ENCODE peak calls at places on chromosomes 11 and 22, in six cellular contexts. One of them, this sample, is unnamed. For H3K4me1, the result is how much of the 10 kb centered on the place peaks cover.

GRCh38 chr11:83033972-83034672 is 37.6 kb downstream of the RAB30 start:
- DNase-seq in hepatocyte: peak
- DNase-seq in PC-3: peak
- DNase-seq in MM.1S: peak
- DNase-seq in HepG2: no peak
- DNase-seq in neural progenitor cell: peak
- DNase-seq in this sample: peak

GRCh38 chr22:17788023-17788330 is 13.7 kb upstream of the BID start:
- DNase-seq in neural progenitor cell: no peak
- DNase-seq in PC-3: no peak
- DNase-seq in hepatocyte: no peak
- DNase-seq in MM.1S: no peak
- DNase-seq in HepG2: no peak
- DNase-seq in this sample: no peak

GRCh38 chr11:119584193-119585037 is 144.6 kb downstream of the NECTIN1 start:
- DNase-seq in PC-3: peak
- DNase-seq in MM.1S: peak
- DNase-seq in hepatocyte: peak
- DNase-seq in neural progenitor cell: peak
- DNase-seq in HepG2: no peak
- DNase-seq in this sample: peak

GRCh38 chr11:2099523-2100316 is 39.5 kb downstream of the IGF2 start:
- DNase-seq in hepatocyte: no peak
- DNase-seq in MM.1S: no peak
- DNase-seq in HepG2: no peak
- DNase-seq in PC-3: peak
- DNase-seq in neural progenitor cell: no peak
- DNase-seq in this sample: no peak

GRCh38 chr11:4798427-4799183 is 5.6 kb downstream of the OR52R1 start:
- DNase-seq in PC-3: no peak
- DNase-seq in hepatocyte: no peak
- DNase-seq in MM.1S: no peak
- DNase-seq in HepG2: no peak
- DNase-seq in neural progenitor cell: no peak
- DNase-seq in this sample: no peak

GRCh38 chr11:1918436-1919315 is 827 bp upstream of the TNNT3 start:
- DNase-seq in neural progenitor cell: no peak
- DNase-seq in HepG2: no peak
- DNase-seq in PC-3: no peak
- DNase-seq in MM.1S: no peak
- DNase-seq in hepatocyte: no peak
- DNase-seq in this sample: no peak

GRCh38 chr22:46587492-46588278 is 32.5 kb upstream of the GRAMD4 start:
- DNase-seq in HepG2: no peak
- DNase-seq in PC-3: no peak
- DNase-seq in hepatocyte: peak
- DNase-seq in MM.1S: peak
- DNase-seq in neural progenitor cell: no peak
- DNase-seq in this sample: no peak

GRCh38 chr11:112822478-112823274 is 138.5 kb upstream of the NCAM1 start:
- DNase-seq in PC-3: no peak
- DNase-seq in neural progenitor cell: peak
- DNase-seq in MM.1S: no peak
- DNase-seq in HepG2: no peak
- DNase-seq in hepatocyte: peak
- DNase-seq in this sample: peak

GRCh38 chr11:84558085-84558905 is 1068.8 kb downstream of the DLG2 start:
- DNase-seq in PC-3: peak
- DNase-seq in hepatocyte: peak
- DNase-seq in neural progenitor cell: peak
- DNase-seq in HepG2: peak
- DNase-seq in MM.1S: peak
- DNase-seq in this sample: peak

GRCh38 chr22:39534591-39535301 is 2.2 kb upstream of the RPS19BP1 start:
- DNase-seq in hepatocyte: peak
- DNase-seq in neural progenitor cell: peak
- DNase-seq in HepG2: peak
- DNase-seq in MM.1S: peak
- DNase-seq in PC-3: peak
- DNase-seq in this sample: peak

GRCh38 chr11:134414772-134415765 is 3.0 kb upstream of the B3GAT1 start:
- DNase-seq in MM.1S: no peak
- DNase-seq in HepG2: no peak
- DNase-seq in neural progenitor cell: peak
- DNase-seq in PC-3: no peak
- DNase-seq in hepatocyte: no peak
- DNase-seq in this sample: no peak

GRCh38 chr11:47552581-47553416 is at the start of gene CELF1:
- DNase-seq in neural progenitor cell: peak
- DNase-seq in MM.1S: peak
- DNase-seq in PC-3: peak
- DNase-seq in hepatocyte: peak
- DNase-seq in HepG2: peak
- DNase-seq in this sample: peak

GRCh38 chr11:69141742-69142141 is 14.0 kb upstream of the SMIM38 start:
- DNase-seq in neural progenitor cell: no peak
- DNase-seq in HepG2: no peak
- DNase-seq in hepatocyte: no peak
- DNase-seq in PC-3: no peak
- DNase-seq in MM.1S: no peak
- DNase-seq in this sample: no peak

GRCh38 chr22:42154731-42155543 is 24.3 kb upstream of the CYP2D6 start:
- DNase-seq in MM.1S: no peak
- DNase-seq in HepG2: no peak
- DNase-seq in PC-3: no peak
- DNase-seq in neural progenitor cell: no peak
- DNase-seq in hepatocyte: no peak
- DNase-seq in this sample: no peak

GRCh38 chr22:35066768-35067167 is 810 bp downstream of the ISX start:
- DNase-seq in HepG2: no peak
- DNase-seq in PC-3: no peak
- DNase-seq in MM.1S: no peak
- DNase-seq in neural progenitor cell: no peak
- DNase-seq in hepatocyte: no peak
- DNase-seq in this sample: no peak

GRCh38 chr22:26615149-26615548 is 2.7 kb downstream of the CRYBB1 start:
- DNase-seq in HepG2: no peak
- DNase-seq in neural progenitor cell: no peak
- DNase-seq in MM.1S: peak
- DNase-seq in hepatocyte: no peak
- DNase-seq in PC-3: no peak
- DNase-seq in this sample: no peak

GRCh38 chr22:26618487-26618886 is 660 bp upstream of the CRYBB1 start:
- DNase-seq in neural progenitor cell: no peak
- DNase-seq in PC-3: no peak
- DNase-seq in HepG2: no peak
- DNase-seq in hepatocyte: no peak
- DNase-seq in MM.1S: no peak
- DNase-seq in this sample: no peak

GRCh38 chr22:26616650-26617049 is 1.2 kb downstream of the CRYBB1 start:
- DNase-seq in HepG2: no peak
- DNase-seq in PC-3: no peak
- DNase-seq in neural progenitor cell: peak
- DNase-seq in hepatocyte: no peak
- DNase-seq in MM.1S: peak
- DNase-seq in this sample: no peak

GRCh38 chr22:26617251-26618199 is at the start of gene CRYBB1:
- DNase-seq in hepatocyte: no peak
- DNase-seq in neural progenitor cell: peak
- DNase-seq in MM.1S: peak
- DNase-seq in HepG2: no peak
- DNase-seq in PC-3: no peak
- DNase-seq in this sample: peak

GRCh38 chr22:26615830-26616435 is 1.9 kb downstream of the CRYBB1 start:
- DNase-seq in hepatocyte: no peak
- DNase-seq in neural progenitor cell: no peak
- DNase-seq in PC-3: no peak
- DNase-seq in HepG2: no peak
- DNase-seq in MM.1S: no peak
- DNase-seq in this sample: no peak
- TF ChIP-seq EZH2 in hepatocyte: no peak
- TF ChIP-seq EZH2 in neural progenitor cell: no peak
- TF ChIP-seq EZH2 in PC-3: no peak
- TF ChIP-seq EZH2 in HepG2: no peak
- TF ChIP-seq EZH2 in MM.1S: no peak
- TF ChIP-seq EZH2 in this sample: no peak

GRCh38 chr22:27317961-27318360 is 483.6 kb downstream of the MN1 start:
- DNase-seq in HepG2: no peak
- DNase-seq in hepatocyte: peak
- DNase-seq in neural progenitor cell: no peak
- DNase-seq in PC-3: no peak
- DNase-seq in MM.1S: no peak
- DNase-seq in this sample: no peak
- H3K4me1 ChIP-seq in HepG2: under half
- H3K4me1 ChIP-seq in hepatocyte: under half
- H3K4me1 ChIP-seq in neural progenitor cell: under half
- H3K4me1 ChIP-seq in PC-3: under half
- H3K4me1 ChIP-seq in MM.1S: under half
- H3K4me1 ChIP-seq in this sample: under half

GRCh38 chr11:12682730-12683500 is 8.7 kb downstream of the TEAD1 start:
- DNase-seq in HepG2: no peak
- DNase-seq in PC-3: no peak
- DNase-seq in neural progenitor cell: no peak
- DNase-seq in hepatocyte: no peak
- DNase-seq in MM.1S: no peak
- DNase-seq in this sample: no peak

GRCh38 chr11:12683857-12684256 is 9.6 kb downstream of the TEAD1 start:
- DNase-seq in MM.1S: no peak
- DNase-seq in hepatocyte: no peak
- DNase-seq in neural progenitor cell: no peak
- DNase-seq in PC-3: peak
- DNase-seq in HepG2: no peak
- DNase-seq in this sample: peak

GRCh38 chr11:12681462-12681861 is 7.2 kb downstream of the TEAD1 start:
- DNase-seq in hepatocyte: no peak
- DNase-seq in HepG2: no peak
- DNase-seq in MM.1S: no peak
- DNase-seq in neural progenitor cell: no peak
- DNase-seq in PC-3: no peak
- DNase-seq in this sample: no peak

GRCh38 chr11:12680940-12681258 is 6.7 kb downstream of the TEAD1 start:
- DNase-seq in MM.1S: no peak
- DNase-seq in HepG2: no peak
- DNase-seq in hepatocyte: no peak
- DNase-seq in neural progenitor cell: peak
- DNase-seq in PC-3: no peak
- DNase-seq in this sample: no peak

DNA sequence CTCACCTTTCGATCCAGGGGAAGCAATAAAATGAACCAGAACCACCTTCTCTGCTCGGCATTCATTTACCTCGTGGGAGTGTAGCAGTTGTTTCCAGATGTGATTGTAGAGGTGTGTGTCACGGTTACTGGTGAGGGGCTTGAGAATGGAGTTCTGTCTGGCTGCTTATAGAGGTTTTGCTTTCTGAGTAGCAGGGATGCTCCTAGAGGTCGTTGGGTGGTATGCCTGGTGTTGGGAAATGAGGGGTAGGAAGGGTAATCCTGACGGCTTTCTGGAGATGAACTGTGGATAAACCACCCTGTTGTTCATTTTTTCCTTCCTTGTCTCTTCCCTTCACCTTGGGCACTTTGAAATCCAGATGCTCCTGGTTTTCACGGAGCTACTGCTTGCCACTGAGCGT is 8.1 kb downstream of the TEAD1 start:
- DNase-seq in MM.1S: no peak
- DNase-seq in hepatocyte: no peak
- DNase-seq in PC-3: no peak
- DNase-seq in neural progenitor cell: no peak
- DNase-seq in HepG2: no peak
- DNase-seq in this sample: no peak
- TF ChIP-seq CTCF in MM.1S: no peak
- TF ChIP-seq CTCF in hepatocyte: no peak
- TF ChIP-seq CTCF in PC-3: no peak
- TF ChIP-seq CTCF in neural progenitor cell: no peak
- TF ChIP-seq CTCF in HepG2: no peak
- TF ChIP-seq CTCF in this sample: no peak

GRCh38 chr11:124499711-124500110 is 43.7 kb downstream of the OR8B12 start:
- DNase-seq in hepatocyte: no peak
- DNase-seq in neural progenitor cell: no peak
- DNase-seq in HepG2: no peak
- DNase-seq in MM.1S: no peak
- DNase-seq in PC-3: no peak
- DNase-seq in this sample: no peak
- TF ChIP-seq EZH2 in hepatocyte: no peak
- TF ChIP-seq EZH2 in neural progenitor cell: no peak
- TF ChIP-seq EZH2 in HepG2: no peak
- TF ChIP-seq EZH2 in MM.1S: no peak
- TF ChIP-seq EZH2 in PC-3: no peak
- TF ChIP-seq EZH2 in this sample: no peak

DNA sequence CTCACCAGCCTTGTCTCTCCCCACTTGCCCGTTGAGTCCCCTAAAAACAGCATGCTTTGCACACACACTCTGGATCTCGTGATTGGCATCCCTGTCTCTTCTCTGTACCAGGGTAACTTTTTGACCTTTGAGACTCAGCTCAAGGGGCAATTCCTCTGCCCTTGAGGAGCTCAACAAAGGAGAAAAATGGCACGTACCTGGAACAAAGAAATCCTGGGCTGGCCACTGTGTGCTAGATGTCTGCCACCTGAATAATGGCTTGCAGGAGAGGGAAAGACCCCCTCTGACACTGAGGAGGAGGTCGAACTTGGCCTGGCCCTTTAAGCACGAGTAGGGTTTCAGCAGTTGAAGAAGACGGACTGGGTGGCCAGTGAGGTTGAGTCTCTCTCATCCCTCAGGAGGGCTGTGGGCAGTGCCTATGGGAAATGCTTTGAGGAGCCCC is 5.8 kb downstream of the UBE2L3 start:
- DNase-seq in neural progenitor cell: no peak
- DNase-seq in HepG2: no peak
- DNase-seq in hepatocyte: no peak
- DNase-seq in MM.1S: no peak
- DNase-seq in PC-3: no peak
- DNase-seq in this sample: no peak
- H3K4me1 ChIP-seq in neural progenitor cell: under half
- H3K4me1 ChIP-seq in HepG2: half or more
- H3K4me1 ChIP-seq in hepatocyte: half or more
- H3K4me1 ChIP-seq in MM.1S: under half
- H3K4me1 ChIP-seq in PC-3: under half
- H3K4me1 ChIP-seq in this sample: under half